ENCODE peak calls at places on chromosome 4, in four cellular contexts. J is HT1080, D is neural crest cell, L is EH. W is an unnamed sample.

GRCh38 chr4:110033994-110034393 is 121.3 kb downstream of the EGF start:
- DNase-seq in J (no peak), L (no peak), D (no peak), W (no peak)

GRCh38 chr4:53055274-53055673 is 193.2 kb downstream of the RASL11B start:
- DNase-seq in D (no peak), J (peak), L (peak), W (peak)

GRCh38 chr4:164154416-164154815 is 599.5 kb upstream of the SMIM31 start:
- DNase-seq in L (no peak), J (no peak), D (no peak), W (no peak)

GRCh38 chr4:124636793-124637192 is 75.7 kb downstream of the ANKRD50 start:
- DNase-seq in J (no peak), L (no peak), D (no peak), W (no peak)

GRCh38 chr4:118180776-118181175 is 146.5 kb downstream of the NDST3 start:
- DNase-seq in D (no peak), J (peak), L (peak), W (no peak)

GRCh38 chr4:74123065-74123728 is 24.2 kb upstream of the CXCL2 start:
- DNase-seq in L (peak), D (no peak), J (no peak), W (peak)

GRCh38 chr4:28921886-28922285 is 1798.3 kb upstream of the PCDH7 start:
- DNase-seq in J (no peak), D (no peak), L (peak), W (peak)

GRCh38 chr4:38013461-38014366 is 53.5 kb downstream of the PTTG2 start:
- DNase-seq in D (no peak), L (peak), J (peak), W (peak)

GRCh38 chr4:2296621-2297601 is 35.0 kb upstream of the MXD4 start:
- DNase-seq in L (no peak), D (no peak), J (no peak), W (no peak)

GRCh38 chr4:89410687-89411086 is 103.1 kb upstream of the GPRIN3 start:
- DNase-seq in J (peak), D (no peak), L (peak), W (peak)

GRCh38 chr4:174425669-174426068 is 96.6 kb downstream of the HPGD start:
- DNase-seq in D (no peak), J (no peak), L (no peak), W (no peak)

GRCh38 chr4:173684223-173684622 is 154.2 kb upstream of the HAND2 start:
- DNase-seq in D (no peak), J (no peak), L (no peak), W (no peak)

GRCh38 chr4:129852434-129852833 is 756.5 kb downstream of the C4orf33 start:
- DNase-seq in L (no peak), D (no peak), J (no peak), W (no peak)

GRCh38 chr4:185726931-185727330 is 85.1 kb downstream of the SORBS2 start:
- DNase-seq in D (no peak), L (peak), J (no peak), W (peak)

GRCh38 chr4:72357908-72358307 is 211.1 kb downstream of the ADAMTS3 start:
- DNase-seq in L (peak), J (no peak), D (no peak), W (no peak)

GRCh38 chr4:47209833-47210232 is 178.5 kb downstream of the GABRB1 start:
- DNase-seq in D (no peak), J (peak), L (peak), W (peak)

GRCh38 chr4:95095352-95095974 is 337.7 kb downstream of the BMPR1B start:
- DNase-seq in L (peak), J (peak), D (no peak), W (peak)

GRCh38 chr4:79065262-79065661 is 126.0 kb upstream of the PAQR3 start:
- DNase-seq in D (no peak), J (no peak), L (no peak), W (no peak)

GRCh38 chr4:26826721-26827120 is 33.9 kb upstream of the STIM2 start:
- DNase-seq in J (no peak), L (no peak), D (no peak), W (peak)

W was measured in fibroblast of pulmonary artery.